ENCODE peak calls at places on chromosomes 16 and 17, in seven cellular contexts. R, A, G, J, Z, N and T are unnamed samples.

GRCh38 chr16:86027366-86028126 is 128.6 kb downstream of the IRF8 start:
- DNase-seq in Z (no peak), G (no peak), A (no peak), J (no peak), R (no peak), N (no peak), T (no peak)

GRCh38 chr17:7383742-7384488 is 3.0 kb downstream of the TNK1 start:
- DNase-seq in Z (no peak), N (peak; percentile 78), R (no peak), J (no peak), G (no peak), A (peak; percentile 68), T (peak; percentile 85)

GRCh38 chr17:43599835-43600234 is 53.7 kb upstream of the ETV4 start:
- DNase-seq in A (no peak), J (no peak), R (peak; percentile 40), N (no peak), Z (peak; percentile 63), G (no peak), T (no peak)

GRCh38 chr17:2547176-2547575 is 35.5 kb upstream of the METTL16 start:
- DNase-seq in J (no peak), A (no peak), R (no peak), N (no peak), G (no peak), Z (no peak), T (no peak)

GRCh38 chr17:1059131-1059795 is 62.3 kb downstream of the TIMM22 start:
- DNase-seq in N (no peak), A (no peak), G (no peak), R (no peak), J (no peak), Z (no peak), T (no peak)

GRCh38 chr16:81190667-81191066 is 47.8 kb upstream of the BCO1 start:
- DNase-seq in N (no peak), A (no peak), Z (no peak), G (no peak), J (no peak), R (no peak), T (no peak)

GRCh38 chr17:4881761-4882555 is 17.4 kb upstream of the C17orf107 start:
- DNase-seq in A (peak; percentile 65), J (peak; percentile 51), G (peak; percentile 63), Z (no peak), N (peak; percentile 36), R (no peak), T (peak; percentile 69)

GRCh38 chr17:3558603-3559269 is 1.1 kb upstream of the TRPV3 start:
- DNase-seq in Z (no peak), J (no peak), R (no peak), G (no peak), A (no peak), N (peak; percentile 40), T (peak; percentile 48)

GRCh38 chr17:3025421-3026124 is 37.8 kb downstream of the OR1D5 start:
- DNase-seq in G (no peak), N (no peak), R (no peak), Z (no peak), A (no peak), J (no peak), T (no peak)

GRCh38 chr17:67467500-67468481 is 90.7 kb downstream of the PITPNC1 start:
- DNase-seq in N (no peak), A (no peak), G (no peak), Z (no peak), J (no peak), R (no peak), T (no peak)

GRCh38 chr17:63439682-63440081 is 6.4 kb downstream of the CYB561 start:
- DNase-seq in G (no peak), R (no peak), A (no peak), Z (peak; percentile 49), N (no peak), J (no peak), T (peak; percentile 68)

GRCh38 chr17:40415390-40415789 is 2.3 kb downstream of the TOP2A start:
- DNase-seq in A (no peak), N (no peak), Z (no peak), G (no peak), J (no peak), R (no peak), T (peak; percentile 55)

GRCh38 chr16:23570992-23571632 is 13.6 kb downstream of the UBFD1 start:
- DNase-seq in R (no peak), G (no peak), J (no peak), A (no peak), Z (no peak), N (no peak), T (no peak)

GRCh38 chr16:11188801-11189740 is 66.9 kb downstream of the SOCS1 start:
- DNase-seq in R (no peak), G (no peak), J (no peak), N (no peak), A (no peak), Z (no peak), T (no peak)

GRCh38 chr16:31869511-31870201 is 4.0 kb upstream of the ZNF267 start:
- DNase-seq in Z (peak; percentile 70), J (peak; percentile 53), G (peak; percentile 61), R (no peak), A (no peak), N (peak; percentile 75), T (peak; percentile 91)

GRCh38 chr16:11076259-11077018 is 132.1 kb downstream of the CLEC16A start:
- DNase-seq in J (no peak), A (no peak), Z (no peak), R (no peak), N (no peak), G (no peak), T (no peak)

GRCh38 chr17:62707425-62707739 is 79.9 kb downstream of the MRC2 start:
- DNase-seq in A (no peak), N (no peak), J (no peak), G (no peak), Z (no peak), R (no peak), T (no peak)

GRCh38 chr16:6967796-6968195 is 364.8 kb upstream of the RBFOX1 start:
- DNase-seq in Z (no peak), N (no peak), A (no peak), G (no peak), J (no peak), R (no peak), T (no peak)

GRCh38 chr17:47713980-47714689 is 18.9 kb upstream of the TBX21 start:
- DNase-seq in G (no peak), A (no peak), R (no peak), N (no peak), J (no peak), Z (no peak), T (no peak)

DNA sequence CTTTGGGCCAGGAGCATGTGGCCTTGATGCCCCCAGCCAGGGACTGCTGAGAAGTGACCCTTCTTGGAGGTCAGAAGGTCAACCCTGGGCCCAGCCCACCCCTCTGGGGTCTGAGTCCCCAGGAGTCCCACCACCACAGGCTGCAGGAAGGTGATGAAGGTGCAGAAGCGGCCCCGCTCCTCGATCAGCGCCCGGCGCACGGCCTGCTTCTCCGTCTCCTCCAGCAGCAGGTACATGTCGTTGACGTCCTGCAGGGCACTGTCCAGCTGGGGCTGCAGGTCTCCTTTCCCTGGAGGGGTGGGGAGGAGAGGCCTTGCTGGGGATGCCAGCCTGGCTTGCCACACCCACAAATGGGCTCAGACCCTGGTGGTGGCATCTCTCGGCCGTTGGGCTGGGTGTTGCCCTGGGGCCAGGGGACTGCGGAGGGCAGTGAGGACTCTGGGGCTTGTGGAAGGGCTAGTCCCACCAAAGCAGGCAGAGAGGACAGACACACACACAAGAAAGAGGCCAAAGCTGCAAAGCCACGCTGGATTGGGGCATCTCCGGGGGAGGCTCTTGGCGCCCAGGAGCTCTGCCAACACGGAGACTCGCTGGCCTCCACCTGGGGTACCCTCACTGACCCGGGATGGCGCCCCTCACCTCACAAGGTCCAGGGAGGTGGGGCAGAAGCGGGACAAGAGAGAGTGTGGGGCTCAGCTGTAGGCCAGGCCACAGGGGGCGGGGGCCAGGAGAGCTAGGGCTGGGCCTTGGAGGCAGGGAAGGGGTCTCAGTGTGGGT is 7.5 kb downstream of the MTSS2 start:
- DNase-seq in J (no peak), Z (no peak), N (no peak), G (no peak), A (peak; percentile 27), R (no peak), T (no peak)
- H3K36me3 ChIP-seq in J (peaks cover 65% of the 10 kb centered on the region), Z (no peaks in the 10 kb centered on the region), N (no peaks in the 10 kb centered on the region), G (peaks cover 9% of the 10 kb centered on the region), A (no peaks in the 10 kb centered on the region), R (no peaks in the 10 kb centered on the region), T (no peaks in the 10 kb centered on the region)

GRCh38 chr17:81052199-81052997 is 17.4 kb downstream of the BAIAP2 start:
- DNase-seq in Z (no peak), J (no peak), N (no peak), A (no peak), R (no peak), G (no peak), T (no peak)
- H3K4me1 ChIP-seq in Z (no peaks in the 10 kb centered on the region), J (peaks cover 67% of the 10 kb centered on the region), N (no peaks in the 10 kb centered on the region), A (no peaks in the 10 kb centered on the region), R (no peaks in the 10 kb centered on the region), G (peaks cover 59% of the 10 kb centered on the region), T (peaks cover 8% of the 10 kb centered on the region)

GRCh38 chr17:65287040-65287439 is 149.9 kb downstream of the RGS9 start:
- DNase-seq in J (no peak), Z (no peak), A (no peak), R (no peak), G (no peak), N (no peak), T (no peak)

GRCh38 chr17:65292430-65292829 is 155.3 kb downstream of the RGS9 start:
- DNase-seq in A (no peak), G (no peak), N (no peak), Z (no peak), J (no peak), R (no peak), T (no peak)

GRCh38 chr17:65290616-65291015 is 153.4 kb downstream of the RGS9 start:
- DNase-seq in N (no peak), G (no peak), Z (no peak), J (no peak), A (no peak), R (no peak), T (no peak)

GRCh38 chr17:65293584-65294183 is 156.5 kb downstream of the RGS9 start:
- DNase-seq in A (no peak), J (no peak), Z (no peak), R (no peak), N (no peak), G (no peak), T (no peak)

DNA sequence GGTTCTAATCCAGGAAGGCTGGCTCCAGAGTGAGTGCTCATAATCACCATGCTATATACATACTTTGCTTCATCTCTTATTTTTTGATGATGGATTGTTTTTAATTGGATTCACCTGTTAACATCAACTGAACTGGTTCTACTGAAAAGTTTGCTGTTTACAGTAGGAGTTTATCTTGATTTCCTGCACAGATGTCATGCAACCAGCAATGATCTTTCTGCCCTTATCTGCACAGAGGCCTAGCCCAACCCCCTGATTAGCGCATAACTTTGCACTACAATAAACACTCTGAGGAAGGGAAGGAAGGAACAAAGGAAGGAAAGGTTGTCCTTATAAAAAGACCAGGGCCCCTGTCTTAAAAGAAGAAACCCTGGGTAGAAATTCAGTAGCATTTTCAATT is 152.9 kb downstream of the RGS9 start:
- DNase-seq in Z (no peak), N (no peak), J (no peak), A (no peak), G (no peak), R (no peak), T (no peak)
- H3K36me3 ChIP-seq in Z (no peaks in the 10 kb centered on the region), N (no peaks in the 10 kb centered on the region), J (no peaks in the 10 kb centered on the region), A (no peaks in the 10 kb centered on the region), G (no peaks in the 10 kb centered on the region), R (no peaks in the 10 kb centered on the region), T (no peaks in the 10 kb centered on the region)

DNA sequence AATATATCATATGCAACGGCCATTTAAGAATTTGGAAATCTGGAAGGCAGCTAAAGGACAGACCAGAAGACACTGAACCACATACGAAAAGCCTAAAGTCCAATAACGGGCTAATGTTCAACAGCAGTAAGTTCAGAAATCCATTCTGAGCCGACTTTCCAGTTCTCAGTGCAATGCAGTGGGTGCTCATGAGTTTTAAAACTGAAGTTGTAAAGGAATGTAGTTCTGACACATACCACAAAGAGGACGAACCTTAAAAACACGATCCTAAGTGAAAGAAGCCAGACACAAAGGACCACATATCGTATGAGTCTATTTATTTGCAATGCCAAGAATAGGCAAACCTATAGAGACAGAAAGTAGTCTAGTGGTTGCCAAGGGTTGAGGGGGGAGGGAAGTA is 278.3 kb upstream of the ZFHX3 start:
- DNase-seq in N (no peak), G (no peak), Z (no peak), A (no peak), J (no peak), R (no peak), T (no peak)
- H3K4me1 ChIP-seq in N (no peaks in the 10 kb centered on the region), G (no peaks in the 10 kb centered on the region), Z (no peaks in the 10 kb centered on the region), A (no peaks in the 10 kb centered on the region), J (no peaks in the 10 kb centered on the region), R (no peaks in the 10 kb centered on the region), T (no peaks in the 10 kb centered on the region)